ENCODE peak calls at places on chromosomes 5 and 9, in seven cellular contexts. L is IMR-90, K is A549, R is neural progenitor cell, E is HCT116, X is OCI-LY7, Z is astrocyte. Y is an unnamed sample.

GRCh38 chr9:129258823-129259301 is 80.8 kb upstream of the IER5L start:
- DNase-seq in L (no peak), K (no peak), R (no peak), E (no peak), X (no peak), Z (no peak), Y (no peak)

GRCh38 chr5:140673187-140673976 is at the start of gene DND1:
- DNase-seq in L (no peak), K (no peak), R (no peak), E (no peak), X (no peak), Z (no peak), Y (no peak)

GRCh38 chr5:81789033-81789432 is 38.1 kb upstream of the SSBP2 start:
- DNase-seq in L (peak; percentile 73), K (no peak), R (no peak), E (no peak), X (no peak), Z (peak; percentile 50), Y (peak; percentile 62)

GRCh38 chr5:76413746-76414145 is 10.7 kb downstream of the IQGAP2 start:
- DNase-seq in L (no peak), K (no peak), R (no peak), E (no peak), X (no peak), Z (no peak), Y (no peak)

GRCh38 chr9:19270421-19270949 is 40.0 kb downstream of the DENND4C start:
- DNase-seq in L (no peak), K (no peak), R (no peak), E (no peak), X (no peak), Z (no peak), Y (no peak)

GRCh38 chr9:135905380-135906282 is 1.7 kb downstream of the CAMSAP1 start:
- DNase-seq in L (peak; percentile 38), K (no peak), R (peak; percentile 44), E (peak; percentile 53), X (peak; percentile 47), Z (no peak), Y (no peak)

GRCh38 chr9:12680341-12680740 is 12.8 kb upstream of the TYRP1 start:
- DNase-seq in L (peak; percentile 55), K (no peak), R (no peak), E (no peak), X (no peak), Z (peak; percentile 60), Y (no peak)

GRCh38 chr5:119059740-119060255 is 11.1 kb upstream of the DMXL1 start:
- DNase-seq in L (no peak), K (no peak), R (no peak), E (no peak), X (no peak), Z (no peak), Y (no peak)

GRCh38 chr9:137458194-137459146 is 664 bp downstream of the NSMF start:
- DNase-seq in L (no peak), K (no peak), R (peak; percentile 42), E (no peak), X (no peak), Z (peak; percentile 8), Y (peak; percentile 33)

GRCh38 chr5:6642655-6643054 is 9.4 kb downstream of the SRD5A1 start:
- DNase-seq in L (no peak), K (no peak), R (no peak), E (no peak), X (no peak), Z (no peak), Y (no peak)

GRCh38 chr5:57259704-57260103 is 85.8 kb downstream of the GPBP1 start:
- DNase-seq in L (peak; percentile 17), K (no peak), R (no peak), E (no peak), X (no peak), Z (no peak), Y (no peak)

GRCh38 chr5:82346376-82347212 is 68.4 kb upstream of the RPS23 start:
- DNase-seq in L (no peak), K (no peak), R (no peak), E (no peak), X (no peak), Z (no peak), Y (no peak)

GRCh38 chr5:126186210-126186609 is 237.0 kb upstream of the GRAMD2B start:
- DNase-seq in L (no peak), K (no peak), R (no peak), E (no peak), X (no peak), Z (no peak), Y (no peak)

DNA sequence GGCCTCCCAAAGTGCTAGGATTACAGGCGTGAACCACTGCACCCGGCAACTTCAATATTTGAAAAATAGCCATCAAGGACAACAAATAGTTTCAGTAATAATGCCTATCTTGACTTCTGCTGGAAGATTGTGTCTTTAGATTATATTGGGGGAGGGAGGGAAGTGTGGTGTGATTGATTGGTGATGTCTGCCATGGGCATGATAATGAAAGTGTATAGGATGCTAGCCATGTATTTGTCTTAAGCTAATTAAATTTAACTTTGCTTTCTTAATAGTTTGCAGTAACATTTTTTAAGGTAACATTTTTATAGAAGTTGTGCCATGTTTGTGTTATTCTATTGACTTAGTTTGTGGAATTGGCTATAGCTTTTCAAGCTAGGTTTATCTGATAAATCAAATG is 4.6 kb downstream of the JMY start:
- DNase-seq in L (no peak), K (no peak), R (no peak), E (no peak), X (no peak), Z (no peak), Y (peak; percentile 3)
- H3K4me2 ChIP-seq in L (no peak overlapping the region), K (no peak overlapping the region), R (peak overlapping the region; percentile 11), E (no peak overlapping the region), X (peak overlapping the region; percentile 39), Z (no peak overlapping the region), Y (no peak overlapping the region)

GRCh38 chr9:40884072-40884901 is 244.2 kb downstream of the FOXD4L6 start:
- DNase-seq in L (no peak), K (no peak), R (no peak), E (no peak), X (no peak), Z (no peak), Y (no peak)
- H3K9me3 ChIP-seq in L (peaks cover 32% of the 10 kb centered on the region), K (peaks cover 53% of the 10 kb centered on the region), R (peaks cover 2% of the 10 kb centered on the region), E (no peaks in the 10 kb centered on the region), X (no peaks in the 10 kb centered on the region), Z (peaks cover 23% of the 10 kb centered on the region), Y (no peaks in the 10 kb centered on the region)

GRCh38 chr5:149421834-149422233 is 42.7 kb upstream of the IL17B start:
- DNase-seq in L (peak; percentile 70), K (no peak), R (no peak), E (no peak), X (no peak), Z (no peak), Y (peak; percentile 83)
- H3K4me3 ChIP-seq in L (no peak overlapping the region), K (no peak overlapping the region), R (no peak overlapping the region), E (no peak overlapping the region), X (no peak overlapping the region), Z (no peak overlapping the region), Y (no peak overlapping the region)

GRCh38 chr5:132491368-132492364 is 1.1 kb upstream of the IRF1 start:
- DNase-seq in L (no peak), K (no peak), R (peak; percentile 21), E (no peak), X (no peak), Z (no peak), Y (no peak)

GRCh38 chr5:132492386-132492785 is 1.8 kb upstream of the IRF1 start:
- DNase-seq in L (peak; percentile 52), K (no peak), R (no peak), E (no peak), X (no peak), Z (no peak), Y (no peak)

GRCh38 chr5:132495063-132495671 is 4.6 kb upstream of the IRF1 start:
- DNase-seq in L (no peak), K (no peak), R (no peak), E (no peak), X (no peak), Z (no peak), Y (no peak)

GRCh38 chr5:132493821-132494220 is 3.2 kb upstream of the IRF1 start:
- DNase-seq in L (no peak), K (no peak), R (no peak), E (no peak), X (no peak), Z (no peak), Y (no peak)

GRCh38 chr5:132493241-132493640 is 2.7 kb upstream of the IRF1 start:
- DNase-seq in L (no peak), K (no peak), R (no peak), E (no peak), X (no peak), Z (no peak), Y (no peak)
- H3K4me2 ChIP-seq in L (no peak overlapping the region), K (no peak overlapping the region), R (no peak overlapping the region), E (no peak overlapping the region), X (no peak overlapping the region), Z (no peak overlapping the region), Y (no peak overlapping the region)

GRCh38 chr5:13201022-13201421 is 743.5 kb downstream of the DNAH5 start:
- DNase-seq in L (no peak), K (no peak), R (no peak), E (no peak), X (no peak), Z (no peak), Y (no peak)
- H3K9me3 ChIP-seq in L (peaks cover 4% of the 10 kb centered on the region), K (no peaks in the 10 kb centered on the region), R (no peaks in the 10 kb centered on the region), E (peaks cover 9% of the 10 kb centered on the region), X (no peaks in the 10 kb centered on the region), Z (no peaks in the 10 kb centered on the region), Y (no peaks in the 10 kb centered on the region)

DNA sequence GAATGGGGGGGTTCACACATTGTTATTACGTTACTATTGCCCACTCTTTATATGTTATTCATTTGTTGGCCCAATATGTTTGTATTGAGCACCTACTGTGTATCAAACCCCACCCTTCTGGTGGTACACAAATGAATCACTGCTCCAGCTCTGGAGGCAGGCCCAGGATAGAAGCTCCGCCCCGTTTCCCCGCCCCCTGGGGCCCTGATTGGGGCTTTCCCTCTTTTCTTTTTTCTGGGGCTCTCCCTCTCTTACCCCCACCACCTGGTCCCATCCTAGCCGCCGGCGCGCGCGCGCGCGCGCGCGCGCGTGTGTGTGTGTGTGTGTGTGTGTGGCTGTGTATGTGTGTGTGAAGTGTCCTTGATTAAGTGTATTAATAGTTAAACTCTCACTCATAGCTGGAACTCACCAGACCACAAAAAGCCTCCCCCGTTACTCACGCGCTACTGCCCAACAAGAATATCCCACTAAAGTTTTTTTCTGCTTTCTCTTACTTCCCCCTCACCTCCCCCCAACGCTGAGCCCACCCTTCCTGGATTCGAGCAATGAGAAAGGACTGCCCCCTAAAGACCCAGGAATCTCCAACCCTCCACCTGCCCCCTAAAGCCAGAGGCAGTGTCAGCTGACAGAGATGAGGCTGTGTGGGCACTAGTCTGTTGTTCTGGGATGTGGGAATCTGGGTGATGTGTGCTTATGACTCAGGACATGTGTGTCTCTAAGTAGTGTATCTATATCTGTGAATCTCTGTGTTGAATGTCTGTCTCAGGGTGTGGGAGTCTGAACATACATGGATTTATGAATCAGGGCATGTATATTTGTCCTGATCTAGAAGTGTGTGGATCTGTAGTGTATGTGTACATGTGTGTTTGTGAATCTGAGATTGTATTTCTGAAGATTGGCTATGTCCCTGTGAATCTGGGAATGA is 4.0 kb downstream of the CXXC5 start:
- DNase-seq in L (peak; percentile 94), K (peak; percentile 88), R (peak; percentile 90), E (no peak), X (peak; percentile 87), Z (peak; percentile 94), Y (peak; percentile 77)
- H3K4me3 ChIP-seq in L (peak overlapping the region; percentile 17), K (peak overlapping the region; percentile 16), R (peak overlapping the region; percentile 89), E (peak overlapping the region; percentile 17), X (peak overlapping the region; percentile 94), Z (peak overlapping the region; percentile 41), Y (peak overlapping the region; percentile 11)

DNA sequence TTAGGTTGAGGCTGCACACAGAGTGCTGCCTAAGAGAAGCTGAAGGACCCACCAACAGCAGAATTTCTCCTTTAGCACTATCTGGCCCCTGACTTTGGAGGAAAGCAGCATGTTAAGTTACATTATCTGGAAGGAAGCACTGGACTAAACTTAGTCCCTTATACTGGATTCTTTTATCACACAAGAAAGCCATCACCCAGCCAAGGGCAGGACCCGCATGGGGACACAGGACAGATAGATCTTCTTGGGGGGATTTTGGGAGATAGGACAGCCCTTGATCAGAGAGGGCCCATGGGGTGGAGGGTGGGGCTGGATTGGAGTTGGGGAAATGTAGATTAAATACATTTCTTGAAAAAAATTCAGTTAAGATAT is 14.4 kb downstream of the ANKRD33B start:
- DNase-seq in L (no peak), K (no peak), R (no peak), E (no peak), X (no peak), Z (no peak), Y (no peak)
- H3K4me2 ChIP-seq in L (no peak overlapping the region), K (no peak overlapping the region), R (no peak overlapping the region), E (no peak overlapping the region), X (peak overlapping the region; percentile 79), Z (no peak overlapping the region), Y (no peak overlapping the region)

Y was measured in fibroblast of lung.